ENCODE peak calls at places on chromosome 13, in eight cellular contexts. O, W, J, R, L, T, B and N are unnamed samples.

GRCh38 chr13:94233401-94233800 is 246.1 kb downstream of the DCT start:
- DNase-seq in O (no peak), W (no peak), J (no peak), R (no peak), L (no peak), T (no peak), B (no peak), N (no peak)

GRCh38 chr13:24713022-24713421 is 32.8 kb downstream of the ATP12A start:
- DNase-seq in O (no peak), W (peak; percentile 41), J (no peak), R (no peak), L (no peak), T (no peak), B (no peak), N (no peak)

GRCh38 chr13:82330499-82330898 is 1551.8 kb downstream of the SLITRK1 start:
- DNase-seq in O (no peak), W (no peak), J (no peak), R (peak; percentile 65), L (no peak), T (no peak), B (no peak), N (no peak)

GRCh38 chr13:50386527-50387123 is 371.4 kb downstream of the KCNRG start:
- DNase-seq in O (no peak), W (no peak), J (no peak), R (peak; percentile 47), L (no peak), T (no peak), B (no peak), N (no peak)

GRCh38 chr13:44470623-44471562 is 97.3 kb downstream of the SERP2 start:
- DNase-seq in O (no peak), W (no peak), J (no peak), R (peak; percentile 44), L (no peak), T (no peak), B (no peak), N (no peak)

GRCh38 chr13:77383097-77383496 is 56.2 kb upstream of the MYCBP2 start:
- DNase-seq in O (no peak), W (no peak), J (no peak), R (peak; percentile 52), L (no peak), T (no peak), B (no peak), N (no peak)

GRCh38 chr13:113209336-113209879 is at the start of gene CUL4A:
- DNase-seq in O (peak; percentile 90), W (peak; percentile 83), J (peak; percentile 94), R (peak; percentile 92), L (no peak), T (peak; percentile 86), B (peak; percentile 78), N (peak; percentile 76)

GRCh38 chr13:91347996-91348905 is 764 bp downstream of the MIR17HG start:
- DNase-seq in O (no peak), W (peak; percentile 53), J (peak; percentile 94), R (no peak), L (no peak), T (peak; percentile 56), B (peak; percentile 53), N (peak; percentile 20)

GRCh38 chr13:70874646-70875045 is 766.4 kb upstream of the KLHL1 start:
- DNase-seq in O (no peak), W (no peak), J (no peak), R (no peak), L (no peak), T (no peak), B (no peak), N (no peak)

GRCh38 chr13:110874508-110874960 is 40.3 kb downstream of the ANKRD10 start:
- DNase-seq in O (peak; percentile 96), W (peak; percentile 85), J (peak; percentile 83), R (peak; percentile 93), L (no peak), T (peak; percentile 86), B (peak; percentile 88), N (peak; percentile 77)

GRCh38 chr13:101572456-101572855 is 120.0 kb downstream of the ITGBL1 start:
- DNase-seq in O (no peak), W (no peak), J (no peak), R (no peak), L (no peak), T (no peak), B (no peak), N (no peak)

GRCh38 chr13:113973218-113974164 is at the start of gene C13orf46:
- DNase-seq in O (no peak), W (no peak), J (peak; percentile 73), R (no peak), L (no peak), T (no peak), B (no peak), N (no peak)

GRCh38 chr13:45372189-45373115 is 31.5 kb upstream of the TPT1 start:
- DNase-seq in O (no peak), W (no peak), J (no peak), R (no peak), L (no peak), T (no peak), B (no peak), N (no peak)

GRCh38 chr13:71021810-71022422 is 845.1 kb downstream of the DACH1 start:
- DNase-seq in O (no peak), W (no peak), J (no peak), R (no peak), L (no peak), T (no peak), B (no peak), N (no peak)

GRCh38 chr13:33352520-33352919 is 67.0 kb upstream of the STARD13 start:
- DNase-seq in O (no peak), W (no peak), J (no peak), R (no peak), L (no peak), T (no peak), B (no peak), N (no peak)

GRCh38 chr13:105763851-105764250 is 771.6 kb downstream of the EFNB2 start:
- DNase-seq in O (no peak), W (no peak), J (no peak), R (no peak), L (no peak), T (no peak), B (no peak), N (no peak)

GRCh38 chr13:23767806-23768205 is 121.4 kb downstream of the MIPEP start:
- DNase-seq in O (no peak), W (no peak), J (no peak), R (no peak), L (no peak), T (no peak), B (no peak), N (no peak)

GRCh38 chr13:63542704-63543215 is 2127.1 kb upstream of the PCDH20 start:
- DNase-seq in O (peak; percentile 4), W (no peak), J (no peak), R (no peak), L (no peak), T (no peak), B (no peak), N (no peak)

GRCh38 chr13:102400619-102401125 is 1.2 kb downstream of the FGF14 start:
- DNase-seq in O (peak; percentile 73), W (no peak), J (peak; percentile 69), R (peak; percentile 45), L (no peak), T (no peak), B (no peak), N (no peak)

GRCh38 chr13:97883356-97883755 is 70.1 kb upstream of the IPO5 start:
- DNase-seq in O (no peak), W (no peak), J (no peak), R (no peak), L (no peak), T (no peak), B (no peak), N (no peak)

DNA sequence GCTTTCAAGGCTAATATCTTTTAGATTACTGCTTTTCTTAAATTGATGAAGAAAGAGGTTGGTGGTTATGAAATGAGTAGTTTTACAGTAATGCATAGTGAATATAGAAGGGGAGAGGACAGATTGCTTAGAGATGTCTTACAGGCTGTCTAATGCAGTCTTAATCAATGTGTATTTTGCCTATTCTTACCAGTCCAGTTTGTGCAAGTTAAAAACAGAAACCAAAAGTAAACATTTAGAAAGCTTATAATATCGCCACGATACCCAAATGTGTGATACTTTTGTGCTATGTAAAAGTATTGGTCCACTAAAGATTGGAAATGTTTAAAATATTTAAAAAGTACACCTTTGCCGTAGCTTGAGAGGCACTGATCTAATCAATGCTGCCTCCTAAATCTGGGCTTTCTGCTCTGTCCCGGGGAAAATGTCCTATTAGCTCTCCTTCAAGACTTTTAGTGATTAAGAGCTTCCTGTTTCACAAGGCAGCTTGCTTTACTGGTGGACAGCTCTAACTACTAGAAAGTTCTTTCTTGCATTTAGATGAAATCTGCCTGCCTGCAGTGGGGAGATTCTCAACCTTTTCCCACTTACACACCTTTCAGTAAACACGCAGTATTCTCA is 64.7 kb downstream of the DNAJC15 start:
- DNase-seq in O (no peak), W (no peak), J (no peak), R (no peak), L (no peak), T (no peak), B (no peak), N (peak; percentile 11)
- H3K4me3 ChIP-seq in O (no peak overlapping the region), W (peak overlapping the region; percentile 43), J (peak overlapping the region; percentile 35), R (no peak overlapping the region), L (no peak overlapping the region), T (peak overlapping the region; percentile 3), B (peak overlapping the region; percentile 27), N (peak overlapping the region; percentile 19)

DNA sequence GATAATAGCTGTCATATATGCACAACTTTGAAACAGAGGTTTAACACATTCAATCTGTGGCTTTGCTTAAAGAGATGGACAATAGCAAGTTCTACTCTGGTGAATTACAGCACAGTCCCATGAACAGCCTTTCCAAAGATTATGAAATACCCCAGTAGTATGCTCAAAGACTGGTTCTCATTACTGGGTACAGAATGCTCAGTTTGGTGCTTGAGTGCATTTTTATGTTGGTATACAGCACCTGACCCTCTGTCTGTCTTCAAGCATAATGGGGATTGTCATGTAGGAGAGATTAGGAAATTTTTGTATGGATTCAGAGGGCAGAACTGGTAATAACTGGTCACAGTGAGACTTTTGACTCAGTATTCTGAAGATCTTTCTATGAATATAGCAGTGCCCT is 7.6 kb downstream of the LMO7 start:
- DNase-seq in O (no peak), W (no peak), J (no peak), R (no peak), L (no peak), T (no peak), B (no peak), N (no peak)
- H3K27ac ChIP-seq in O (peak overlapping the region; percentile 16), W (no peak overlapping the region), J (no peak overlapping the region), R (no peak overlapping the region), L (no peak overlapping the region), T (no peak overlapping the region), B (peak overlapping the region; percentile 36), N (no peak overlapping the region)

GRCh38 chr13:59259416-59260000 is 904.2 kb downstream of the DIAPH3 start:
- DNase-seq in O (no peak), W (no peak), J (no peak), R (peak; percentile 24), L (no peak), T (no peak), B (no peak), N (no peak)
- TF ChIP-seq POLR2AphosphoS5 in O (no peak), W (no peak), J (no peak), R (no peak), L (no peak), T (no peak), B (no peak), N (no peak)

DNA sequence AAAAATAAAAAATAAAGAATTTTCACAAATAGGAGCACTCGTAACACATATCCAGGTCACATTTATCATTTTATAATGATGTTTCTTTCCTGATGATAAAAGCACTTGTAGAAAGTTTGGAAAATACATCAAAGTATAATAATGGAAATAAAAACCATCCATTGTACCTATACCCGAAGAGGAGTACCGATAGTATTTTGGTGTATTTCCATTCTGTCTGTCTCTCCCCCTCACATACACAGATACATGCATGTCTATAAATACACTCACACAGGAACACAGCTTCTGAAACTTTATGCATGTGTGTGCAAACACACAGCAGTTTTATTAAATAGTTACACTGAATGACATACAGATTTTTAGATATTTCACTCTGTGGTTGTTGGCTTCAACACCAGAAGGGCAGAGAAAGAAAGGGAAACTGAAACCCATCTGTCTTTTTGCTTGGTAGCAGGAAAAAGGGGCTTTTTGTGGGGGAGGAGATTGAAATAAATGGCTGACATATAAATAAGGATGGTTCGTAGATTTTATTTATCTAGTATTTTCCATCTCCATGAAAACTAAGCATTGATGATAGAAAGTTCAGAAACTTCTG is 114.8 kb downstream of the LRCH1 start:
- DNase-seq in O (no peak), W (no peak), J (no peak), R (no peak), L (no peak), T (no peak), B (no peak), N (no peak)
- H3K4me3 ChIP-seq in O (peak overlapping the region; percentile 31), W (no peak overlapping the region), J (peak overlapping the region; percentile 28), R (no peak overlapping the region), L (no peak overlapping the region), T (no peak overlapping the region), B (no peak overlapping the region), N (no peak overlapping the region)